ENCODE peak calls at places on chromosomes 13 and 19, in five cellular contexts. G is pancreas, U is endothelial cell, W is choroid plexus epithelial cell, O is AG04450. E is an unnamed sample.

GRCh38 chr13:49220856-49221614 is 897 bp downstream of the MLNR start:
- DNase-seq in O (no peak), W (peak; percentile 18), G (no peak), U (peak; percentile 18), E (no peak)

GRCh38 chr13:95386370-95386769 is 85.1 kb upstream of the ABCC4 start:
- DNase-seq in W (no peak), U (no peak), O (no peak), G (no peak), E (no peak)

GRCh38 chr13:75196112-75196855 is 285.7 kb downstream of the TBC1D4 start:
- DNase-seq in U (no peak), G (no peak), W (peak; percentile 95), O (no peak), E (peak; percentile 29)

GRCh38 chr13:109494955-109495354 is 291.4 kb downstream of the IRS2 start:
- DNase-seq in G (no peak), U (no peak), O (no peak), W (peak; percentile 77), E (peak; percentile 8)

GRCh38 chr13:24709186-24709913 is 29.1 kb downstream of the ATP12A start:
- DNase-seq in W (no peak), G (no peak), U (no peak), O (no peak), E (no peak)

GRCh38 chr13:40275636-40276035 is 390.8 kb downstream of the FOXO1 start:
- DNase-seq in G (no peak), U (no peak), W (peak; percentile 63), O (no peak), E (no peak)

GRCh38 chr13:28609936-28610335 is 49.0 kb upstream of the POMP start:
- DNase-seq in O (peak; percentile 38), U (no peak), G (no peak), W (peak; percentile 42), E (peak; percentile 14)

GRCh38 chr19:6023936-6024335 is 46.0 kb upstream of the RANBP3 start:
- DNase-seq in G (no peak), U (no peak), W (no peak), O (no peak), E (no peak)

GRCh38 chr13:83065136-83065535 is 817.1 kb downstream of the SLITRK1 start:
- DNase-seq in O (no peak), U (no peak), W (peak; percentile 92), G (no peak), E (peak; percentile 61)

GRCh38 chr19:33459220-33459619 is 62.4 kb downstream of the PEPD start:
- DNase-seq in G (no peak), U (no peak), W (no peak), O (no peak), E (no peak)

GRCh38 chr13:111209613-111210012 is 94.5 kb downstream of the ARHGEF7 start:
- DNase-seq in G (no peak), O (no peak), U (no peak), W (no peak), E (no peak)

GRCh38 chr19:50377051-50377441 is 789 bp downstream of the NR1H2 start:
- DNase-seq in G (peak; percentile 51), U (no peak), O (no peak), W (peak; percentile 23), E (peak; percentile 32)

GRCh38 chr19:51971624-51972023 is 15.0 kb downstream of the ZNF350 start:
- DNase-seq in O (no peak), U (no peak), W (peak; percentile 17), G (no peak), E (peak; percentile 24)

GRCh38 chr13:84131249-84131648 is 249.0 kb upstream of the SLITRK1 start:
- DNase-seq in W (no peak), G (no peak), O (no peak), U (no peak), E (no peak)

GRCh38 chr13:84136582-84136981 is 254.3 kb upstream of the SLITRK1 start:
- DNase-seq in U (no peak), G (no peak), O (no peak), W (no peak), E (no peak)

GRCh38 chr13:84130739-84131138 is 248.5 kb upstream of the SLITRK1 start:
- DNase-seq in G (no peak), U (no peak), W (no peak), O (no peak), E (no peak)

GRCh38 chr13:84137292-84137691 is 255.0 kb upstream of the SLITRK1 start:
- DNase-seq in W (peak; percentile 14), U (no peak), O (no peak), G (no peak), E (no peak)

DNA sequence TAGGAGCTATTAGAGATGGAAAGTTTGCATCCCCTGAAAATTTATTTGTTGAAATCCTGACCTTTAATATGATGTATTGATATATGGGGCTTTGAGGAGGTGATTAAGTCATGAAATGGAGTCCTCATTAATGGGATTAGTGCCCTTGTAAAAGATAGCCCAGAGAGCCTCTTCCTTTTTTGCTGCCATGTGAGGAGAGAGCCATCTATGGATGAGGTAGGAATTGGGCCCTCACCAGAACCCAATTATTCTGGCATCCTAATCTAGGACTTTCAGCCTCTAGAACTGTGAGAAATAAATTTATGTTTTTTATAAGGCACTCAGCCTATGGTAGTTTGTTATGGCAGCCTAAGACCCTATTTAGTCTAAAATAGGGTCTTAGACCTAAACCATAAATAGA is 250.2 kb upstream of the SLITRK1 start:
- DNase-seq in W (no peak), U (no peak), O (no peak), G (no peak), E (no peak)
- TF ChIP-seq CTCF in W (no peak), U (no peak), O (no peak), G (no peak), E (no peak)

GRCh38 chr13:87680298-87680697 is 9.1 kb downstream of the SLITRK5 start:
- DNase-seq in U (peak; percentile 15), G (no peak), O (no peak), W (no peak), E (peak; percentile 63)
- TF ChIP-seq CTCF in U (no peak), G (no peak), O (no peak), W (no peak), E (peak; percentile 32)

GRCh38 chr19:10223488-10224213 is 7.5 kb downstream of the S1PR2 start:
- DNase-seq in W (no peak), U (no peak), O (no peak), G (no peak), E (no peak)

GRCh38 chr19:10220695-10221094 is 10.4 kb downstream of the S1PR2 start:
- DNase-seq in U (no peak), O (no peak), G (no peak), W (no peak), E (no peak)

GRCh38 chr19:10217085-10217484 is 14.0 kb downstream of the S1PR2 start:
- DNase-seq in U (no peak), W (no peak), G (no peak), O (no peak), E (no peak)

GRCh38 chr19:10222201-10222890 is 8.8 kb downstream of the S1PR2 start:
- DNase-seq in O (no peak), G (no peak), W (no peak), U (no peak), E (no peak)

GRCh38 chr19:10219678-10220077 is 11.5 kb downstream of the S1PR2 start:
- DNase-seq in O (peak; percentile 79), G (no peak), W (peak; percentile 71), U (no peak), E (peak; percentile 51)
- TF ChIP-seq CTCF in O (peak; percentile 76), G (no peak), W (peak; percentile 56), U (peak; percentile 39), E (no peak)

GRCh38 chr13:47598340-47598911 is 402.6 kb downstream of the SUCLA2 start:
- DNase-seq in O (no peak), W (peak; percentile 36), U (no peak), G (no peak), E (peak; percentile 19)
- TF ChIP-seq CTCF in O (peak; percentile 37), W (peak; percentile 39), U (peak; percentile 47), G (no peak), E (peak; percentile 32)

GRCh38 chr19:55703790-55704215 is 28.8 kb downstream of the EPN1 start:
- DNase-seq in G (no peak), U (peak; percentile 60), W (peak; percentile 36), O (no peak), E (no peak)
- TF ChIP-seq CTCF in G (peak; percentile 86), U (peak; percentile 71), W (peak; percentile 70), O (peak; percentile 52), E (peak; percentile 62)

DNA sequence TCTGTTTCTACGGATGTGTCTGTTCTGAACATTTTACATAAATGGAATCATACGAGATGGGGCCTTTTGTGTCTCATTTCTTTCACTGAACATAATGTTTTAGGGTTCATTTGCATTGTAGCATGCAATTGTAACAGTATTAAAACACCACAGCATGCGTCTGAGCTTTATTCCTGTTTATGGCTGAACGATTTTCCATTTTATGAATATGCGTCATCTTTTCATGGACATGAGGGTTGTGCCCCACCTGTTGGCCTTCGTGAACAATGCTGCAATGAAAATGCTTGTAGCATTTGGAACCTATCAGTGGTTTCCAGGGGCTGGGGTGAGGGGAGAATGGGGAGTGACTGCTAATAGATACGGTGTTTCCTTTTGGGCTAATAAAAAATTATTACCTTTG is 5.1 kb downstream of the OR10H1 start:
- DNase-seq in U (no peak), G (no peak), O (no peak), W (no peak), E (peak; percentile 25)
- TF ChIP-seq CTCF in U (no peak), G (no peak), O (no peak), W (no peak), E (no peak)

DNA sequence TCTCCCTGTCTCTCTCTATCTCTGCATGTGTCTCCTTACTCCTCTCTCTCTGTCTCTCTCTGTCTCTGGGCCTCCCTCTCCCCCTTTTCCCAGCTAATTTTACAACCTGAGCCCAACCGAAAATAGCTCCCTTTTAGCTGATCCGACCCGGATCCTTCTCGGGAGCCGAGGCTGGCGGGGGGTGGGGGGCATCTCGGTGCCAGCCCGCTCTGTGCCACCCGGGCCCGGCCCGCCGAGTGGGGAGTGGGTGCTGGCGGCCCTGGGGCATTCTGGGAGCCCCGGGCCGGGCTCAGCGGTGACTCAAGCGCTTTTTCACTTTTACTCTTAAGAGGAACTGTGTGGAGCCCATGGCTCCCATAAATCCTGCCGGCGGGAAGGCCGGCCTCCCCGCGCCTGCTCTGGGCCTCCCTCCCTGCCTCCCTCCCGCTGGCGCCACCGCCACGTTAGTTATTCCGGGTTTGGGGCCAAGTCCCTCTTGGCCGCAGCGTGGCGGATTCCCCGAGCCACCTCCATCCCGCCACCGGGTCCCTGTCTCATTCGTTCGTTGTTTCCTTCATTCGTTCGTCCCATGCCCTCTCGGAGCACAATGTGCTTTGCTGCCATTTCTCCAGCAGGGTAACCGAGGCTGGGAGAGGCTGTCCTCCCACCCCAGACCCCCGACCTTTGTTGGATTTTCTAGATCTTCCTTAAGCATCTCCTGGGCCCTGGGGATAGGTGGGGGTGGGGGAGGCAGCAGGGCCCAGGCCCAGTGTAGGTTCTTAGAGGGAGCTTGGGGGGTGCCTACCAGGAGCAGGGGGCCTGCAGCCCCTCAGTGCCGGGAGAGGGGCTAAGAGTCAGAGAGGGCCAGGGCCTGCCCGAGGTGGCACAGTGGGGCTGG is 3.2 kb downstream of the NFIC start:
- DNase-seq in W (peak; percentile 42), G (no peak), O (no peak), U (no peak), E (peak; percentile 61)
- TF ChIP-seq CTCF in W (peak; percentile 20), G (no peak), O (peak; percentile 11), U (no peak), E (no peak)

DNA sequence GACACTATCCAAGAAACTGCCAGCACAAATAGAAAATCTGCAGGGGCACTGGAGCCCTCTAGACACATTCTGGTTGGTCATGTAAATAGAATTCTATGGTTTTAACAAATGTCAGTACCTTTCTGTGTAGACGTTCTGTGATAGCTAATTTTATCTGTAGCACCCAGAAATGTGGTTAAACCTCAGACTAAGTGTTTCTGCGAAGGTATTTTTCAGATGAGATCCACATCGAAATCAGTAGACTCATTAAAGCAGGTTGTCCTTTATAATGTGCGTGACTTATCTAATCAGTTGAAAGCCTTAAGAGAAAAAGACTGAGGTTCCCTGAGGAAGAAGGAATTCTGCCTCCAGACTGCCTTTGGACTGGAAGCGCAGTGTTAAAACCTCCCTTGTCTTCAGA is 922.9 kb downstream of the EFNB2 start:
- DNase-seq in U (no peak), O (no peak), G (no peak), W (no peak), E (no peak)
- TF ChIP-seq CTCF in U (no peak), O (no peak), G (no peak), W (no peak), E (no peak)